ENCODE peak calls at places on chromosomes 13 and 19, in seven cellular contexts. Q is caudate nucleus; F is stimulated activated CD8-positive, alpha-beta memory T cell treated with anti-CD3 and anti-CD28 coated beads, Interleukin-2, amount 100 ng/mL, for 1 hour; J is stimulated activated CD4-positive, alpha-beta T cell treated with anti-CD3 and anti-CD28 coated beads, Interleukin-12 subunit alpha, Interleukin-12 subunit beta, amount 100 ng/mL, for 4 hours; U is effector memory CD4-positive, alpha-beta T cell; N is stromal cell of bone marrow; I is dorsolateral prefrontal cortex. O is an unnamed sample.

GRCh38 chr13:20136781-20137703 is 23.8 kb downstream of the GJA3 start:
- DNase-seq in Q (no peak), F (no peak), J (peak), U (no peak), N (no peak), I (no peak), O (no peak)

GRCh38 chr19:45567609-45568008 is 17.0 kb downstream of the OPA3 start:
- DNase-seq in Q (no peak), F (no peak), J (no peak), U (no peak), N (no peak), I (no peak), O (no peak)

GRCh38 chr19:55643003-55643732 is at the start of gene ZNF581:
- DNase-seq in Q (peak), F (peak), J (peak), U (peak), N (no peak), I (no peak), O (peak)

GRCh38 chr13:40480012-40480914 is 186.2 kb downstream of the FOXO1 start:
- DNase-seq in Q (no peak), F (no peak), J (no peak), U (no peak), N (no peak), I (no peak), O (no peak)

GRCh38 chr13:36006347-36006746 is 124.8 kb downstream of the DCLK1 start:
- DNase-seq in Q (no peak), F (no peak), J (no peak), U (no peak), N (no peak), I (no peak), O (no peak)

GRCh38 chr13:94233401-94233800 is 246.1 kb downstream of the DCT start:
- DNase-seq in Q (no peak), F (no peak), J (no peak), U (no peak), N (peak), I (peak), O (peak)

GRCh38 chr13:30572859-30573275 is 44.9 kb upstream of the USPL1 start:
- DNase-seq in Q (no peak), F (no peak), J (no peak), U (no peak), N (peak), I (no peak), O (no peak)

GRCh38 chr19:33186835-33187540 is 7.1 kb upstream of the LRP3 start:
- DNase-seq in Q (no peak), F (no peak), J (no peak), U (no peak), N (no peak), I (peak), O (no peak)

GRCh38 chr13:65784088-65784816 is 1445.9 kb downstream of the PCDH9 start:
- DNase-seq in Q (no peak), F (no peak), J (no peak), U (no peak), N (no peak), I (no peak), O (no peak)

GRCh38 chr13:92804926-92805325 is 421.7 kb upstream of the GPC6 start:
- DNase-seq in Q (no peak), F (no peak), J (no peak), U (no peak), N (peak), I (no peak), O (no peak)

GRCh38 chr13:113728571-113729054 is 30.4 kb upstream of the TMEM255B start:
- DNase-seq in Q (no peak), F (no peak), J (no peak), U (no peak), N (no peak), I (peak), O (no peak)

GRCh38 chr19:50005428-50005827 is 19.7 kb downstream of the VRK3 start:
- DNase-seq in Q (no peak), F (no peak), J (no peak), U (no peak), N (no peak), I (no peak), O (no peak)

GRCh38 chr19:30692517-30692870 is 320.3 kb downstream of the ZNF536 start:
- DNase-seq in Q (no peak), F (no peak), J (no peak), U (no peak), N (no peak), I (no peak), O (no peak)

GRCh38 chr13:94662274-94662945 is 49.9 kb downstream of the SOX21 start:
- DNase-seq in Q (no peak), F (no peak), J (no peak), U (no peak), N (no peak), I (no peak), O (no peak)

GRCh38 chr13:94009696-94010095 is 469.8 kb downstream of the DCT start:
- DNase-seq in Q (no peak), F (no peak), J (no peak), U (no peak), N (peak), I (no peak), O (no peak)

GRCh38 chr19:5687360-5688198 is 2.5 kb upstream of the RPL36 start:
- DNase-seq in Q (no peak), F (no peak), J (no peak), U (no peak), N (no peak), I (no peak), O (no peak)

GRCh38 chr13:26280295-26280694 is 26.4 kb downstream of the CDK8 start:
- DNase-seq in Q (no peak), F (no peak), J (no peak), U (no peak), N (peak), I (no peak), O (peak)

GRCh38 chr13:41995946-41996345 is 35.0 kb upstream of the VWA8 start:
- DNase-seq in Q (no peak), F (no peak), J (no peak), U (no peak), N (peak), I (no peak), O (no peak)

GRCh38 chr13:109547942-109548860 is 238.2 kb downstream of the IRS2 start:
- DNase-seq in Q (no peak), F (no peak), J (no peak), U (no peak), N (no peak), I (no peak), O (no peak)

GRCh38 chr13:44206429-44206828 is 167.2 kb upstream of the SERP2 start:
- DNase-seq in Q (no peak), F (no peak), J (no peak), U (no peak), N (no peak), I (no peak), O (no peak)

GRCh38 chr13:28636078-28636477 is 22.9 kb upstream of the POMP start:
- DNase-seq in Q (no peak), F (no peak), J (no peak), U (no peak), N (no peak), I (no peak), O (peak)

GRCh38 chr19:7605490-7606222 is 10.0 kb downstream of the CAMSAP3 start:
- DNase-seq in Q (no peak), F (no peak), J (no peak), U (no peak), N (no peak), I (no peak), O (no peak)

GRCh38 chr13:25525884-25526283 is 154.1 kb downstream of the ATP8A2 start:
- DNase-seq in Q (no peak), F (no peak), J (no peak), U (no peak), N (no peak), I (no peak), O (no peak)

GRCh38 chr19:48506138-48506733 is 5.4 kb downstream of the LMTK3 start:
- DNase-seq in Q (no peak), F (no peak), J (no peak), U (no peak), N (peak), I (no peak), O (peak)

GRCh38 chr13:111610879-111611278 is 290.4 kb downstream of the TEX29 start:
- DNase-seq in Q (no peak), F (no peak), J (no peak), U (no peak), N (no peak), I (no peak), O (no peak)

GRCh38 chr19:33254245-33254824 is 28.7 kb upstream of the SLC7A10 start:
- DNase-seq in Q (no peak), F (no peak), J (no peak), U (no peak), N (no peak), I (no peak), O (no peak)

GRCh38 chr19:29879655-29879974 is 62.4 kb upstream of the URI1 start:
- DNase-seq in Q (no peak), F (no peak), J (no peak), U (no peak), N (no peak), I (no peak), O (no peak)

GRCh38 chr19:42469311-42470239 is 26.8 kb upstream of the CXCL17 start:
- DNase-seq in Q (no peak), F (no peak), J (no peak), U (no peak), N (no peak), I (no peak), O (no peak)

GRCh38 chr13:37136187-37136586 is 30.7 kb upstream of the CSNK1A1L start:
- DNase-seq in Q (no peak), F (no peak), J (no peak), U (no peak), N (no peak), I (no peak), O (no peak)

GRCh38 chr13:60261432-60262351 is 98.0 kb upstream of the DIAPH3 start:
- DNase-seq in Q (no peak), F (no peak), J (no peak), U (no peak), N (no peak), I (no peak), O (no peak)

GRCh38 chr19:49862411-49863253 is 4.7 kb downstream of the PNKP start:
- DNase-seq in Q (no peak), F (no peak), J (no peak), U (no peak), N (no peak), I (peak), O (no peak)

GRCh38 chr19:46478356-46478986 is 7.1 kb upstream of the PNMA8A start:
- DNase-seq in Q (no peak), F (no peak), J (no peak), U (no peak), N (peak), I (peak), O (no peak)

GRCh38 chr19:37920591-37921450 is 13.8 kb downstream of the SIPA1L3 start:
- DNase-seq in Q (no peak), F (no peak), J (no peak), U (no peak), N (no peak), I (no peak), O (no peak)

GRCh38 chr19:2055871-2056809 is 5.1 kb upstream of the MKNK2 start:
- DNase-seq in Q (no peak), F (no peak), J (no peak), U (no peak), N (peak), I (no peak), O (peak)

GRCh38 chr13:50129923-50130685 is 114.9 kb downstream of the KCNRG start:
- DNase-seq in Q (no peak), F (no peak), J (peak), U (no peak), N (peak), I (no peak), O (no peak)